ENCODE peak calls at places on chromosomes 3 and 15, in four cellular contexts. Y is stimulated activated CD8-positive, alpha-beta memory T cell treated with anti-CD3 and anti-CD28 coated beads, Interleukin-12 subunit alpha, Interleukin-12 subunit beta, amount 100 ng/mL, for 4 hours; H is breast epithelium; O is T-helper 2 cell. D is an unnamed sample.
A peak's percentile ranks its signal among the peaks of the same experiment; 100 is the strongest.

GRCh38 chr3:127970966-127971592 is 56.0 kb downstream of the KBTBD12 start:
- DNase-seq in Y (no peak), H (peak; percentile 23), O (no peak), D (peak; percentile 55)

GRCh38 chr3:72690646-72691045 is 157.6 kb downstream of the SHQ1 start:
- DNase-seq in Y (no peak), H (no peak), O (no peak), D (peak; percentile 35)

GRCh38 chr3:171846594-171846993 is 3.4 kb downstream of the TMEM212 start:
- DNase-seq in Y (no peak), H (no peak), O (no peak), D (no peak)

GRCh38 chr3:54874816-54875556 is 52.9 kb downstream of the LRTM1 start:
- DNase-seq in Y (no peak), H (no peak), O (no peak), D (no peak)

GRCh38 chr3:174441588-174442316 is 417.4 kb upstream of the NAALADL2 start:
- DNase-seq in Y (no peak), H (no peak), O (no peak), D (no peak)

GRCh38 chr3:37912052-37912733 is 50.5 kb downstream of the CTDSPL start:
- DNase-seq in Y (no peak), H (no peak), O (no peak), D (no peak)

GRCh38 chr3:99246010-99246654 is 344.6 kb upstream of the DCBLD2 start:
- DNase-seq in Y (no peak), H (no peak), O (no peak), D (no peak)

GRCh38 chr15:74841761-74842385 is 1.1 kb downstream of the ULK3 start:
- DNase-seq in Y (no peak), H (no peak), O (no peak), D (no peak)

GRCh38 chr3:66997560-66998074 is 490 bp upstream of the KBTBD8 start:
- DNase-seq in Y (no peak), H (no peak), O (no peak), D (no peak)

GRCh38 chr3:123834631-123835030 is 49.5 kb downstream of the MYLK start:
- DNase-seq in Y (no peak), H (peak; percentile 45), O (no peak), D (no peak)